ENCODE peak calls at places on chromosomes 1 and 21, in ten cellular contexts. S, H, Y, K, N, F, L, V, Z and X are unnamed samples.
A peak's percentile ranks its signal among the peaks of the same experiment; 100 is the strongest.

GRCh38 chr1:227434808-227435207 is 116.5 kb upstream of the CDC42BPA start:
- DNase-seq in Z (no peak), H (no peak), S (no peak), V (no peak), L (no peak), N (no peak), K (no peak), Y (no peak), F (no peak), X (no peak)

GRCh38 chr21:41711416-41712023 is 55.3 kb downstream of the RIPK4 start:
- DNase-seq in Z (no peak), V (no peak), Y (no peak), H (no peak), N (no peak), F (no peak), K (no peak), S (peak; percentile 81), L (no peak), X (peak; percentile 78)

GRCh38 chr1:153880962-153881361 is 41.8 kb downstream of the GATAD2B start:
- DNase-seq in L (peak; percentile 85), V (peak; percentile 81), H (peak; percentile 13), K (no peak), Y (peak; percentile 23), N (peak; percentile 75), F (peak; percentile 91), S (peak; percentile 92), Z (no peak), X (peak; percentile 87)

GRCh38 chr1:226308166-226308722 is 720 bp downstream of the LIN9 start:
- DNase-seq in Y (no peak), K (peak; percentile 33), F (peak; percentile 45), V (no peak), Z (no peak), S (peak; percentile 29), L (no peak), N (peak; percentile 29), H (no peak), X (peak; percentile 59)

GRCh38 chr1:10918531-10918930 is 93.9 kb upstream of the TARDBP start:
- DNase-seq in N (no peak), K (no peak), Y (no peak), L (no peak), F (no peak), S (no peak), V (no peak), Z (no peak), H (no peak), X (no peak)

GRCh38 chr1:98723574-98723973 is 62.1 kb downstream of the SNX7 start:
- DNase-seq in H (no peak), S (no peak), F (no peak), Y (no peak), N (no peak), V (no peak), K (no peak), L (no peak), Z (no peak), X (no peak)

GRCh38 chr21:18340387-18340942 is 63.1 kb downstream of the TMPRSS15 start:
- DNase-seq in L (no peak), K (no peak), S (no peak), F (no peak), Z (no peak), V (no peak), Y (no peak), N (no peak), H (no peak), X (no peak)

GRCh38 chr21:16775056-16775455 is 737.8 kb upstream of the CXADR start:
- DNase-seq in L (no peak), V (no peak), H (no peak), Y (no peak), N (no peak), Z (no peak), S (no peak), K (no peak), F (no peak), X (no peak)

GRCh38 chr1:109760581-109761226 is 3.0 kb downstream of the EPS8L3 start:
- DNase-seq in H (no peak), Y (no peak), V (no peak), N (peak; percentile 7), K (no peak), Z (no peak), F (peak; percentile 2), S (peak; percentile 19), L (peak; percentile 30), X (peak; percentile 26)

GRCh38 chr21:43797925-43798715 is 8.7 kb downstream of the RRP1 start:
- DNase-seq in K (no peak), Z (no peak), H (no peak), F (no peak), S (no peak), V (no peak), Y (no peak), L (no peak), N (no peak), X (no peak)

GRCh38 chr21:43799301-43799840 is 10.0 kb downstream of the RRP1 start:
- DNase-seq in V (no peak), N (no peak), S (no peak), Y (no peak), Z (no peak), F (no peak), H (no peak), K (no peak), L (no peak), X (no peak)

GRCh38 chr21:43801006-43801783 is 11.8 kb downstream of the RRP1 start:
- DNase-seq in N (no peak), F (no peak), L (no peak), K (no peak), S (no peak), Y (no peak), V (no peak), Z (no peak), H (no peak), X (no peak)

GRCh38 chr21:43800566-43800965 is 11.2 kb downstream of the RRP1 start:
- DNase-seq in H (no peak), S (no peak), F (no peak), Z (no peak), Y (no peak), L (no peak), N (no peak), K (no peak), V (no peak), X (no peak)

DNA sequence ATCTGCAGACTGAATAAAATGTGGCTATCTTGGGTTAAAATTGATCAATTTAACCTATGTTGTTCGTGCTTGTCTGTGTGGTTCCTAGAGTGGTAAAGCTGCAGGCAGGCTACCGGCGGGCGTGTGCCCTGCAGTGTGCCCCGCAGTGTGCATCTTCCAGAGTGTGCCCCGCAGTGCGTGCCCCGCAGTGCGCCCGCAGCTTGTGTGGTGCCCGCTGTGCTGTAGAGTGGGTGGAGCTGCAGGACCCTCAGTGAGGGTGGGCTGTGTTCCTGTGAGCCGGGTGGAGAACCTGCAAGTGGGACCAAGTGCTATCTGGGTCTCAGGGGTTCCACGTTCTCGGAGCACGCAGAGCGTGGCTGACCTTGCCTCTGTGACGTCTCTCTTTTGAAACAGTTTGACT is 10.7 kb downstream of the RRP1 start:
- DNase-seq in Z (no peak), L (no peak), S (no peak), Y (no peak), H (no peak), V (no peak), K (no peak), F (no peak), N (no peak), X (no peak)
- H3K4me3 ChIP-seq in Z (no peak overlapping the region), L (no peak overlapping the region), S (no peak overlapping the region), Y (no peak overlapping the region), H (no peak overlapping the region), V (no peak overlapping the region), K (no peak overlapping the region), F (no peak overlapping the region), N (no peak overlapping the region), X (no peak overlapping the region)

DNA sequence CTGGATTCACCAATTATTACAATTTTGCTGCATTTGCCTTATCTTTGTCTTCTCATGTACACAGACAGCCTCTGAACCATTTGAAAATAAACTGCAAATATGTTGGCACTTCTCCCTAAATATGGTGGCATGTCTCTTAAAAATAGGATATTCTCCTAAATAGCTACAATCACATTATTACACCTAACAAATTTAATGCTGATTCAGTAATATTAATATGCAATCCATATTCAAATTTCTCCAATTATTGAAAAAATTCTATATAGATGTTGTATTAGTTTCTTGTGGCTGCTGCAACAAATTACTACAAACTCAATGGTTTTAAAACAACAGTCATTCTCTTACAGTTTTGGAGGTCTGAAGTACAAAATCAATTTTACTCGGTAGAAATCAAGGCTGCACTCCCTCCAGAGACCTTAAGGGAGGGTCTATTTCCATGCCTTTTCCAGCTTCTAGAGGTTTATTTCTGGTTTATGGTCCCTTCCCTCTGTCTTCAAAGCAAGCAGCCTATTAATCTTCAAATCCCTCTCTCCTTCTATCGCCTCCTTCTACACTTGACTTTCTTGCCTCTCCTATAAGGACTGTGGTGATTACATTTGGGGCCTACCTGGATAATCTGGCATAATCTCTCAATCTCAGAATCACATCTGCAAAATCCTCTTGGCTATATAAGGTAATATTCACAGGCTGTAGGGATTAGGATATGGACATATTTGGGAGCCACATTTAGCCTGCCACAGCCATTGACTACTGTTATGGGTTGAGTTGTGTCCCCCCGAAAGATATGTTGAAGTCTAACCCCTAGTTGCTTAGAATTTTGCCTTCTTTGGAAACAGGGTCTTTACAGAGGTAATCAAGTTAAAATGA is 52.5 kb upstream of the BOLA1 start:
- DNase-seq in L (no peak), Y (no peak), K (no peak), V (no peak), N (no peak), Z (no peak), F (no peak), H (no peak), S (no peak), X (no peak)
- H3K4me1 ChIP-seq in L (peaks cover 9% of the 10 kb centered on the region), Y (peaks cover 54% of the 10 kb centered on the region), K (peaks cover 51% of the 10 kb centered on the region), V (peaks cover 33% of the 10 kb centered on the region), N (peaks cover 48% of the 10 kb centered on the region), Z (peaks cover 29% of the 10 kb centered on the region), F (peaks cover 44% of the 10 kb centered on the region), H (peaks cover 50% of the 10 kb centered on the region), S (peaks cover 38% of the 10 kb centered on the region), X (peaks cover 22% of the 10 kb centered on the region)

GRCh38 chr1:81231729-81232038 is 569.0 kb upstream of the ADGRL2 start:
- DNase-seq in L (no peak), Y (no peak), H (no peak), V (no peak), N (no peak), K (no peak), S (no peak), F (no peak), Z (no peak), X (no peak)
- H3K4me3 ChIP-seq in L (no peak overlapping the region), Y (no peak overlapping the region), H (no peak overlapping the region), V (no peak overlapping the region), N (no peak overlapping the region), K (no peak overlapping the region), S (no peak overlapping the region), F (no peak overlapping the region), Z (no peak overlapping the region), X (no peak overlapping the region)

DNA sequence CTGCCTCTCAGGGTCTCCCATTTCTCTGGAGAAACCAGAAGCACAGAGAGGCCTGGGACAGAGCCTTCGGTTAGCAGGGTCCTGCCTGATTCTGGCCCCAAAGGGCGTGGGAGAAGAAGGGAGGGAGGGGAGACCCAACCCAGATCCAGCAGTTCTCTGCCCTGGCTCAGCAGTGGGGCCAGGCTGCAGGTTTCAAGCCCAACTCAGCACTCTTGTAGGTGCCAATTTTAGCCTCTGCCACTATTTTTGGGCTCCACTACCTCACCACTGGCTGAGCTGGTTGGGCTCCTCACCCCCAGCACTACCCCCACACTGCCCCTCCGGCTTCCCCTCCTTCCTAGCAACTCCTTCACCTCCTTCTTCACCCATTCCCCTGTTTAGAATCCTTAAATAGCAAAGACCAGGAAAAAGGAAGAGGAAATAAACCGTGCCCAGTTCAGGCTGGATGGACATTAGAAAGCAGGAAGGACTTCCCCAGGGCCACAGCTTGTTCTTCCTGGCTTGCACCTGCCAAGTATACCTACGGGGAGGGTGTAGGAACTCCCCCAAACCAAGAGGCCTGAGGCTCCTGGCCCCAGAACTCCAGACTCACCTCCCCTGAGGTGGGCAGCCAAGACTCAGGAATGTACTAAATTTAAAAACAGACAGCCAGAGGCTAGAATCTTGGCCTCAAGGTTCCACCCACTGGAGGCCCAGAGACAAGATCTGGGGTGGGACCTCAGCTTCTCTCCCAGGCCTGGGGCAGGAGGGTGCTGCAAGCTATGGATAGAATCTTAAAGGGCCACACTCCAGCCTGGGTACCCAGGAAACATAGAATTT is 1.4 kb upstream of the ARHGEF2 start:
- DNase-seq in F (peak; percentile 77), Z (no peak), N (no peak), Y (peak; percentile 58), K (no peak), S (no peak), L (no peak), V (no peak), H (no peak), X (peak; percentile 56)
- H3K4me1 ChIP-seq in F (peaks cover 65% of the 10 kb centered on the region), Z (peaks cover 62% of the 10 kb centered on the region), N (peaks cover 53% of the 10 kb centered on the region), Y (peaks cover 57% of the 10 kb centered on the region), K (peaks cover 81% of the 10 kb centered on the region), S (peaks cover 75% of the 10 kb centered on the region), L (peaks cover 25% of the 10 kb centered on the region), V (peaks cover 59% of the 10 kb centered on the region), H (peaks cover 67% of the 10 kb centered on the region), X (peaks cover 24% of the 10 kb centered on the region)